ENCODE peak calls at places on chromosome 14, in five cellular contexts. Z is HEK293T, J is HepG2, G is GM12878, H is H1. C is an unnamed sample.
A peak's percentile ranks its signal among the peaks of the same experiment; 100 is the strongest.

GRCh38 chr14:52703225-52703624 is 3.8 kb upstream of the PSMC6 start:
- DNase-seq in G (no peak), H (no peak), Z (no peak), J (no peak), C (no peak)

GRCh38 chr14:53523226-53523625 is 370.1 kb upstream of the DDHD1 start:
- DNase-seq in Z (no peak), H (no peak), G (no peak), J (peak; percentile 31), C (no peak)

GRCh38 chr14:80298491-80299017 is 87.2 kb upstream of the DIO2 start:
- DNase-seq in H (no peak), G (no peak), J (no peak), Z (no peak), C (no peak)

GRCh38 chr14:73136085-73136386 is 271 bp upstream of the PSEN1 start:
- DNase-seq in Z (no peak), J (no peak), G (no peak), H (no peak), C (no peak)

GRCh38 chr14:54503476-54503875 is 6.2 kb upstream of the CGRRF1 start:
- DNase-seq in Z (no peak), J (peak; percentile 64), G (no peak), H (no peak), C (no peak)

GRCh38 chr14:104364830-104365229 is 214.7 kb upstream of the C14orf180 start:
- DNase-seq in Z (no peak), J (no peak), H (no peak), G (no peak), C (no peak)

GRCh38 chr14:65879218-65880009 is 466.9 kb downstream of the FUT8 start:
- DNase-seq in Z (no peak), G (no peak), J (no peak), H (no peak), C (no peak)

GRCh38 chr14:54622189-54622958 is 55.4 kb downstream of the SAMD4A start:
- DNase-seq in H (no peak), J (no peak), Z (no peak), G (peak; percentile 61), C (no peak)

GRCh38 chr14:93912785-93913184 is 14.4 kb upstream of the FAM181A start:
- DNase-seq in H (no peak), Z (no peak), G (no peak), J (no peak), C (no peak)

GRCh38 chr14:90213099-90213748 is 43.1 kb upstream of the PSMC1 start:
- DNase-seq in J (no peak), G (no peak), Z (no peak), H (no peak), C (no peak)

GRCh38 chr14:54782803-54783659 is 119.6 kb downstream of the GCH1 start:
- DNase-seq in Z (no peak), H (no peak), G (no peak), J (peak; percentile 11), C (no peak)

GRCh38 chr14:104292084-104292970 is 153.9 kb downstream of the KIF26A start:
- DNase-seq in Z (no peak), H (no peak), G (no peak), J (no peak), C (no peak)

GRCh38 chr14:56120091-56120632 is 2.0 kb downstream of the PELI2 start:
- DNase-seq in G (no peak), H (no peak), J (no peak), Z (peak; percentile 26), C (no peak)

GRCh38 chr14:51613436-51613835 is 38.3 kb upstream of the FRMD6 start:
- DNase-seq in J (no peak), H (no peak), G (no peak), Z (no peak), C (no peak)

GRCh38 chr14:32403688-32404087 is 74.6 kb downstream of the AKAP6 start:
- DNase-seq in J (no peak), Z (no peak), H (no peak), G (no peak), C (no peak)

GRCh38 chr14:35897616-35898111 is 71.5 kb downstream of the BRMS1L start:
- DNase-seq in Z (no peak), H (no peak), G (no peak), J (peak; percentile 50), C (no peak)

GRCh38 chr14:83594874-83595273 is 1935.1 kb upstream of the FLRT2 start:
- DNase-seq in H (no peak), Z (no peak), J (no peak), G (no peak), C (no peak)

GRCh38 chr14:96261772-96262485 is 5.9 kb downstream of the BDKRB1 start:
- DNase-seq in G (no peak), Z (no peak), H (no peak), J (no peak), C (no peak)

GRCh38 chr14:32329146-32329545 is at the start of gene AKAP6:
- DNase-seq in Z (no peak), J (no peak), H (no peak), G (no peak), C (no peak)

GRCh38 chr14:36519431-36520321 is at the start of gene NKX2-1:
- DNase-seq in Z (peak; percentile 51), H (no peak), J (no peak), G (no peak), C (no peak)

GRCh38 chr14:72736348-72736747 is 157.6 kb downstream of the DPF3 start:
- DNase-seq in Z (no peak), J (peak; percentile 46), H (no peak), G (no peak), C (no peak)

GRCh38 chr14:100874411-100875091 is 29.0 kb downstream of the RTL1 start:
- DNase-seq in G (no peak), Z (no peak), J (no peak), H (no peak), C (no peak)

GRCh38 chr14:100874051-100874410 is 29.5 kb downstream of the RTL1 start:
- DNase-seq in H (no peak), J (no peak), G (no peak), Z (no peak), C (no peak)

GRCh38 chr14:100872641-100873071 is 30.9 kb downstream of the RTL1 start:
- DNase-seq in J (no peak), H (no peak), Z (no peak), G (no peak), C (no peak)

GRCh38 chr14:100872241-100872640 is 31.3 kb downstream of the RTL1 start:
- DNase-seq in J (no peak), H (no peak), Z (no peak), G (no peak), C (no peak)

DNA sequence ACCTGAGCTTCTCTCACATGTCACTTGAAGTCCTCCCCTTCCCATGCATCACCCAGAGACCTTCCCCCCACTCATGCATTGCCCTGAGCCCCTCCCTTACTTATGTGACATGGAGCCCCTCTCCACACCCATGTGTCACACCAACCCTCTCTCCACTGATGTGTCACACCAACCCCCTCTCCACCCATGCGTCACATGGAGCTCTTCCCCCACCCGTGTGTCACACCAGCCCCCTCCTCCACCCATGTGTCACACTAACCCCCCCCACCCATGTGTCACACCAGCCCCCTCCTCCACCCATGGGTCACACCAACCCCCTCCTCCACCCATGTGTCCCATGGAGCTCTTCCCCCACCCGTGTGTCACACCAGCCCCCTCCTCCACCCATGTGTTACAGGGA is 30.4 kb downstream of the RTL1 start:
- DNase-seq in Z (no peak), G (no peak), J (no peak), H (no peak), C (no peak)
- TF ChIP-seq SUZ12 in Z (no peak), G (no peak), J (no peak), H (no peak), C (no peak)

DNA sequence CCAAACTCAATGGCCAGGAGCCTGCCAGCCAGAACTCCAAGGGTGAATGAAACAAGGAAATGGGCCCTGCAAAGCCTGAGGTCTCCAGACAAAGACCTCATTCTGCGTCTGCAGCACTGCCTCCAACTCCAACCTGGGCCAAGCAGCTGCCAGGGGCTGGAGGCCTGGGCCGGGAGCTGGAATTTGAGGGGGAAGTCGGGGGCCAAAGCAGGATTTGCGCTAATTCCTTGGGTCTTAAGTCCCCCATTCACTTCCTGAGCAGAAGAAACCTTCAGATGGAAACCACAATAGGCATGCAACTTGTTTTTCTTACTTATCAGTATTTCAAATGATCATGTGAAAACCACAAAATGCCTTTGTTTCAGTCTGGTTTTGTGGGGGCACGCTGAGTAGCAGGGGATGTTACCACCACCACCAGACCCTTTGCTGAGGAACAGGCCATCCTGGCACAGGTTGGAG is 23.0 kb upstream of the TC2N start:
- DNase-seq in H (no peak), J (no peak), Z (no peak), G (no peak), C (no peak)
- TF ChIP-seq SUZ12 in H (no peak), J (no peak), Z (no peak), G (no peak), C (no peak)

GRCh38 chr14:81350344-81351096 is 49.6 kb downstream of the STON2 start:
- DNase-seq in H (no peak), Z (no peak), J (no peak), G (no peak), C (no peak)

GRCh38 chr14:81344461-81345160 is 55.5 kb downstream of the STON2 start:
- DNase-seq in H (no peak), J (no peak), Z (no peak), G (no peak), C (no peak)

GRCh38 chr14:81345781-81346180 is 54.3 kb downstream of the STON2 start:
- DNase-seq in G (no peak), Z (no peak), J (no peak), H (no peak), C (no peak)

GRCh38 chr14:81351205-81351604 is 48.9 kb downstream of the STON2 start:
- DNase-seq in G (no peak), H (no peak), Z (no peak), J (no peak), C (no peak)

GRCh38 chr14:81348086-81348485 is 52.0 kb downstream of the STON2 start:
- DNase-seq in H (no peak), Z (no peak), G (no peak), J (no peak), C (no peak)
- TF ChIP-seq SUZ12 in H (no peak), Z (no peak), G (no peak), J (no peak), C (no peak)

DNA sequence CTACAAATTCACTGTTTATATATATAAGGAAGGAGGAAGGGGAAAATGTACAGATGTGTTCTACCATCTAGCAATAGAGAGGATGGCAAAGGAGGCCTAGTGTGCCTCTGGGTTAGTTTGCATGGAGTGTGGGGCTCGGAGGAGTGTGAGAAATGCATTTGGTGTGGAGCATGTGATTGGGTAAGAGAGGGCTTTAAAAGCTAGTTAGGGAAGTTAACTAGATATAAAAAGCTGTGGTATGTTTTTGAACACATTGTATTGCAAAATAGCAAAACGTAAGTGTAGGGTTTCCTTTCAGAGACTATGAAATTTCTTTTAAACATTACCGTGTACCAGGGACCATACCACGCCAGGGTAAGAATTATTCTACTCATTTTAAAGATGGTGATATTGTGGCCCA is 53.3 kb upstream of the STXBP6 start:
- DNase-seq in Z (no peak), G (no peak), J (no peak), H (no peak), C (no peak)
- TF ChIP-seq SUZ12 in Z (no peak), G (no peak), J (no peak), H (no peak), C (no peak)

DNA sequence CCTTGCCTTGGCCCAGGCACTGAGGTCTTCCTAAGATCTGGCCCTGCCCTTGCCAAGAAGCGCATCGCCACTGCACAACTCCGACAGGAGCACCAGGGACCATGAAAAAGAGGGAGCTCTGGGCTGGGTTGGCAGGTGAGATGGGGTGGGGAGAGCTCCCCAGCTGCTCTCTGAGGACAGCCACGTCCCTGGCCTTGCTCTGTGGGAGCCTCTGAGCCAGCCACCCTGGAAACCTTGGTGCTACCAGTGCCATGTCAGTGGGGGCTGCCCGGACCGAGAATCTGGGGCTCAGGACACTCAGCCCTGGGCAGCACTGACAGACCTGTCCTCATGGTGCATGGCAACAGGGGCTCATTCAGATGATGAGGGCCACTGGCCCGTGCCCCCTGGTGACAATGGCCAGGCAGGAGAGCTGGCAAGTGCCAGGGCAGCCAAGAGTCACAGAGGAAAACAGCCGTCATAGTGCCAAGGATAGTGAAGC is 134.8 kb downstream of the ZFP36L1 start:
- DNase-seq in Z (no peak), H (no peak), G (no peak), J (no peak), C (no peak)
- TF ChIP-seq SUZ12 in Z (no peak), H (no peak), G (no peak), J (no peak), C (no peak)